ENCODE peak calls at places on chromosomes 5 and 9, in four cellular contexts. O is HepG2, Y is GM12878, B is K562. M is an unnamed sample.
A peak's percentile ranks its signal among the peaks of the same experiment; 100 is the strongest.

GRCh38 chr5:161544350-161544765 is 2.2 kb downstream of the GABRB2 start:
- DNase-seq in O (peak; percentile 30), Y (no peak), B (peak; percentile 44), M (peak; percentile 50)

GRCh38 chr5:132797651-132798050 is 15.5 kb upstream of the SOWAHA start:
- DNase-seq in O (no peak), Y (no peak), B (no peak), M (no peak)

GRCh38 chr5:102223542-102224444 is 72.3 kb downstream of the SLCO4C1 start:
- DNase-seq in O (peak; percentile 68), Y (no peak), B (peak; percentile 7), M (peak; percentile 14)

GRCh38 chr5:80186634-80187033 is 69.2 kb downstream of the SERINC5 start:
- DNase-seq in O (no peak), Y (no peak), B (no peak), M (no peak)

GRCh38 chr9:111067472-111067871 is 29.2 kb upstream of the LPAR1 start:
- DNase-seq in O (no peak), Y (no peak), B (no peak), M (no peak)

GRCh38 chr5:59380350-59380951 is 513.1 kb downstream of the PDE4D start:
- DNase-seq in O (peak; percentile 50), Y (peak; percentile 76), B (no peak), M (peak; percentile 45)

GRCh38 chr5:180599981-180600553 is 8.8 kb upstream of the SCGB3A1 start:
- DNase-seq in O (no peak), Y (no peak), B (peak; percentile 5), M (no peak)

GRCh38 chr5:158039911-158040347 is 181.0 kb upstream of the CLINT1 start:
- DNase-seq in O (no peak), Y (peak; percentile 4), B (no peak), M (no peak)

GRCh38 chr5:143064207-143064606 is 294.0 kb downstream of the ARHGAP26 start:
- DNase-seq in O (no peak), Y (no peak), B (no peak), M (no peak)

GRCh38 chr9:7370378-7370777 is 429.2 kb downstream of the DMAC1 start:
- DNase-seq in O (peak; percentile 25), Y (no peak), B (no peak), M (no peak)

GRCh38 chr9:130660683-130661460 is 3.5 kb upstream of the PRDM12 start:
- DNase-seq in O (no peak), Y (no peak), B (no peak), M (peak; percentile 45)

GRCh38 chr9:86500667-86501435 is 146.6 kb upstream of the TUT7 start:
- DNase-seq in O (no peak), Y (no peak), B (no peak), M (no peak)

GRCh38 chr9:127903557-127904475 is 4.4 kb upstream of the ST6GALNAC6 start:
- DNase-seq in O (peak; percentile 87), Y (no peak), B (peak; percentile 86), M (no peak)

GRCh38 chr5:77850536-77851228 is 74.5 kb upstream of the TBCA start:
- DNase-seq in O (no peak), Y (no peak), B (no peak), M (no peak)
- TF ChIP-seq TARDBP in O (no peak), Y (no peak), B (no peak), M (no peak)

DNA sequence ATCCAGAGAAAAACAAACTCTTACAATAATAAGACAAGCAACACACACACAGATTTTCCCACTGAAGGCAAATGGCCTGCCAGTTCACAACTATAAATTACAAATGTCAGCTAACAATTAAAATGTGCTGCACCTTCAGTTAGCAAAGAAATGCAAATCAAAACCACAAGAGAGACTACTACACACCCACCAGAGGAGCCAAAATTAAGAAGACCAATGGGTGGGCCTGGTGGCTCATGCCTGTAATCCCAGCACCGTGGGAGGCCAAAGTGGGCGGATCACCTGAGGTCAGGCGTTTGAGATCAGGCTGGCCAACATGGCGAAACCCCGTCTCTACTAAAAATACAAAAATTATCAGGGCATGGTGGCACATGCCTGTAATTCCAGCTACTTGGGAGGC is 15.1 kb upstream of the IPPK start:
- DNase-seq in O (no peak), Y (no peak), B (no peak), M (no peak)
- TF ChIP-seq BHLHE40 in O (no peak), Y (no peak), B (no peak), M (no peak)

GRCh38 chr9:84230355-84231136 is 110.0 kb downstream of the SLC28A3 start:
- DNase-seq in O (no peak), Y (no peak), B (no peak), M (no peak)
- TF ChIP-seq TARDBP in O (no peak), Y (no peak), B (no peak), M (no peak)

DNA sequence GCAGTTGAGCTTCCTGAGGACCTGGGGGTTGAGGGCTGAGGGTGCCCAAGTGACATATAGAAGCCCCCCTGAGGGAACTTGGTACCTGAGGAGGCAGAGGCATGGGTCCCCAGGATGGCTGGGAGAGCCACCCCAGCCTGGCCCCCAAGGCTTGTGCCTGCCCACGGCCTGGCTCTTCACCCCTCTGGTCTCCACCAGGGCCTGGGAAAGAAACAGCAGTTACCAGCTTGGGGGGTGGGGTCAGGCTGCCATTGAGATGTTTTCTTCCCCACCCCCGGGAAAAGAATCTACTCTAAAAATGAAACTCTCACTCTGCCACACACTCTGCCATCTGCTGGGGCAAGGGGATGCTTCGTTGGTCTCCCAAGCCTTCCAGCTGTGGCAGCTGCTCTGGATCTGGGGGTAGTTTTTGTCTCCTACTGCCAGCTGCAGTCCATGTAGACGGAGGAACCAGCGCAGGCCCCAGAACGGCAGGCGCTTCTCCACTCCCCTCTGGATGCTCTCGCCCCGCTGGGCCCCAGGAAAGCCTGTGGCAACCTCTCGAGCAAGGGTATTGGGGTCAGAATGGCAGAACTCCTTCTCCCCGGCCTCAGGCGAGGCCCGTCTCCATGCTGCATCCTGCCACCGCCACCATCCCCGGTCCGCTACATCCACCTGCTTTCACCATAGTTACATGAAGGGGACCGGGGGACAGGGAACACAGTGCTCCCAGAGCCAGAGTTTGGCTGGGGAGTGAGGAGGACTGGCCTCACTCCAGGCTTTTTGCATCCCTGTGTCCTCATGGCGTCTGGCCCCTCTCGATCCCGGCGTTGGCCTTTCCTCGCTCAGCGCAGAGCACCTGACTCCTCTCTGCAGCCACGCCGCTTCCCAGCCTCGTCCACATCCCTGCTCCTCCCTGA is 123.5 kb downstream of the DAB2IP start:
- DNase-seq in O (no peak), Y (no peak), B (no peak), M (no peak)
- TF ChIP-seq BHLHE40 in O (no peak), Y (no peak), B (no peak), M (no peak)

GRCh38 chr5:95471922-95472321 is 80.8 kb downstream of the FAM81B start:
- DNase-seq in O (no peak), Y (no peak), B (no peak), M (no peak)
- TF ChIP-seq TARDBP in O (no peak), Y (no peak), B (no peak), M (no peak)

DNA sequence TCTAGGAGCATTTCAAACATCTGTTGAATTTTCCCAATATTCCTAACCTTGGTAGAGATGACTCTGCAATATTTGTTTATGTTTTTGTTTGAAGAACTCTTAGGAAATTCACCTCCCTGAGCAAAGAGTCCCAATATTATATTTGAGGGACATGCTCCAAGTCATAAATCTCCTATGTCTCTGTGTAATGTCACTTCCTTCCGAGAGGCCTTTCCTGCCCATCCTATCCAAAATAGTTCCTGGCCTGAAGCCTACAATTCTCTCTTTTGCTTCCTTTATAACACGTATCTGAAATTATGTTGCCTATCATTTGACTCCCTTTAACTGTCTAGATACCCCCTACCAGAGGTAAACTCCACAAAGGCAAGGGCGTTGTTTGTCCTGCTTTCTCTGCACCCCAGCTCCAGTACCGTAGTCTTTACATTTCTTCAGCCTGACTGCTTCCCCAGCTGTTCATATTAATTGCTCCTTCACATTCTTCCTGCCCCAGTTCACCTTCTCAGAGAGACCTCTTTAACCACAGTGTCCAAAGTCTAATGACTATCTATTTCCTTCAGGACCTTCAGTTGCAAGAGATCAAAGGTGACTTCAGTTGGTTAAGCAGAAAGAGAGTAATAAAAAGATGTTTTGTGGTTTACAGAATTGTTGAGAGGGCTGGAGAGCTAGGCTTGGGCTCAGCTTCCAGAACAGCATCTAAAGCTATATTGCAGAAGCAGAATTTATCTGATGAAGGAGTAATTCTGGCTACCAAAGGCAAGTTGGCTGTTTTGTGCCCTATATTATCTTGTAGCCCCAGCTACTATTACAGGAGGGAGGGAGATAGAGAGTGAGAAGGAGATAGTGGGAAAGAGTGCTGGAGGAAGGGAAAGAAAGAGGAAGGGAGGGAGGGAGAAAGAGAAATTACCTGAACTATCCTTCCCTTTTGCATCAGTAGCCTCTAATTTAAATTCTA is 109.3 kb upstream of the TMEM161B start:
- DNase-seq in O (no peak), Y (no peak), B (peak; percentile 19), M (no peak)
- TF ChIP-seq BHLHE40 in O (no peak), Y (no peak), B (no peak), M (no peak)

GRCh38 chr9:134293576-134294227 is 32.6 kb upstream of the RXRA start:
- DNase-seq in O (no peak), Y (no peak), B (no peak), M (no peak)
- TF ChIP-seq TARDBP in O (no peak), Y (no peak), B (no peak), M (no peak)

DNA sequence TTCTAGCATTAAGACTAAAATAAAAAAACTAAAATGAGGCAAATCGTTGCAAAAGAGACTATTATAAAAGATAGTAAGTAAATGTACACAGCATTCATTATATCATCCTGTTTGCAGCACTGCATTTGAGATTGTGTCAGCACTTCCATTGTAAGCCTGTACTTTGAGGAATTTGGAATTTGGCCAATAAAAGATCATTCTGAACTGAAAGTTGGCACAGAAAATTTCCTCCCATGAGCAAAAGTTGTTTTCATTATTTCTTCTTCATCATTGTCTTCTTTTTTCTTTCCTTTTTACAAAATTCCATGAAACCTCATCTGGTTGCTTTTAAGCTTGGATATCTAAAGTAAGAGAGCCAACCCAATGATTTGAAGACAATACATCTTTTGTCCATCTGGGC is 199.3 kb upstream of the ADAMTSL1 start:
- DNase-seq in O (no peak), Y (no peak), B (no peak), M (no peak)
- TF ChIP-seq BHLHE40 in O (no peak), Y (no peak), B (no peak), M (no peak)

M was measured in HEK293T.